ENCODE peak calls at places on chromosome 7, in ten cellular contexts. U is H1, L is transverse colon, T is right lobe of liver, K is ovary, S is A549, B is stomach, Q is IMR-90, A is spleen, F is endothelial cell of umbilical vein. R is an unnamed sample.
A peak's percentile ranks its signal among the peaks of the same experiment; 100 is the strongest.

GRCh38 chr7:1922870-1923236 is 252.8 kb downstream of the ELFN1 start:
- DNase-seq in U (no peak), L (no peak), T (no peak), K (no peak), S (no peak), B (no peak), Q (no peak), A (no peak), F (no peak), R (no peak)

GRCh38 chr7:135964254-135964653 is 12.9 kb downstream of the MTPN start:
- DNase-seq in U (no peak), L (no peak), T (no peak), K (no peak), S (no peak), B (no peak), Q (peak; percentile 7), A (no peak), F (no peak), R (no peak)

GRCh38 chr7:41336455-41336952 is 366.4 kb downstream of the INHBA start:
- DNase-seq in U (no peak), L (no peak), T (no peak), K (no peak), S (no peak), B (no peak), Q (no peak), A (no peak), F (no peak), R (no peak)

GRCh38 chr7:73901231-73901822 is 40.4 kb downstream of the TMEM270 start:
- DNase-seq in U (no peak), L (no peak), T (no peak), K (no peak), S (no peak), B (no peak), Q (no peak), A (peak; percentile 46), F (no peak), R (no peak)

GRCh38 chr7:120996333-120996982 is 7.9 kb downstream of the CPED1 start:
- DNase-seq in U (no peak), L (peak; percentile 78), T (peak; percentile 74), K (peak; percentile 31), S (no peak), B (peak; percentile 75), Q (peak; percentile 91), A (no peak), F (peak; percentile 85), R (peak; percentile 85)

GRCh38 chr7:18064242-18064838 is 36.7 kb upstream of the PRPS1L1 start:
- DNase-seq in U (no peak), L (peak; percentile 41), T (no peak), K (no peak), S (no peak), B (no peak), Q (no peak), A (no peak), F (peak; percentile 6), R (no peak)

GRCh38 chr7:92255308-92255707 is 9.5 kb downstream of the ANKIB1 start:
- DNase-seq in U (no peak), L (no peak), T (no peak), K (no peak), S (no peak), B (no peak), Q (peak; percentile 93), A (no peak), F (no peak), R (no peak)

GRCh38 chr7:40470111-40470736 is 335.4 kb downstream of the SUGCT start:
- DNase-seq in U (no peak), L (no peak), T (peak; percentile 62), K (no peak), S (no peak), B (no peak), Q (peak; percentile 65), A (no peak), F (no peak), R (no peak)

GRCh38 chr7:103989785-103990775 is 622 bp upstream of the RELN start:
- DNase-seq in U (no peak), L (no peak), T (peak; percentile 49), K (no peak), S (peak; percentile 3), B (no peak), Q (peak; percentile 47), A (no peak), F (peak; percentile 45), R (no peak)

GRCh38 chr7:113810108-113810748 is 108.6 kb downstream of the PPP1R3A start:
- DNase-seq in U (no peak), L (no peak), T (no peak), K (no peak), S (no peak), B (no peak), Q (no peak), A (no peak), F (peak; percentile 13), R (no peak)

GRCh38 chr7:15906436-15906835 is 220.0 kb upstream of the MEOX2 start:
- DNase-seq in U (no peak), L (no peak), T (no peak), K (no peak), S (no peak), B (no peak), Q (no peak), A (no peak), F (no peak), R (no peak)

GRCh38 chr7:99374121-99375064 is at the start of gene ARPC1B:
- DNase-seq in U (no peak), L (peak; percentile 88), T (peak; percentile 90), K (peak; percentile 78), S (peak; percentile 91), B (peak; percentile 87), Q (peak; percentile 51), A (peak; percentile 98), F (peak; percentile 60), R (peak; percentile 57)
- TF ChIP-seq POLR2A in U (no peak), L (peak; percentile 78), T (peak; percentile 73), K (no peak), S (peak; percentile 86), B (no peak), Q (peak; percentile 54), A (peak; percentile 66), F (peak; percentile 85), R (no peak)

DNA sequence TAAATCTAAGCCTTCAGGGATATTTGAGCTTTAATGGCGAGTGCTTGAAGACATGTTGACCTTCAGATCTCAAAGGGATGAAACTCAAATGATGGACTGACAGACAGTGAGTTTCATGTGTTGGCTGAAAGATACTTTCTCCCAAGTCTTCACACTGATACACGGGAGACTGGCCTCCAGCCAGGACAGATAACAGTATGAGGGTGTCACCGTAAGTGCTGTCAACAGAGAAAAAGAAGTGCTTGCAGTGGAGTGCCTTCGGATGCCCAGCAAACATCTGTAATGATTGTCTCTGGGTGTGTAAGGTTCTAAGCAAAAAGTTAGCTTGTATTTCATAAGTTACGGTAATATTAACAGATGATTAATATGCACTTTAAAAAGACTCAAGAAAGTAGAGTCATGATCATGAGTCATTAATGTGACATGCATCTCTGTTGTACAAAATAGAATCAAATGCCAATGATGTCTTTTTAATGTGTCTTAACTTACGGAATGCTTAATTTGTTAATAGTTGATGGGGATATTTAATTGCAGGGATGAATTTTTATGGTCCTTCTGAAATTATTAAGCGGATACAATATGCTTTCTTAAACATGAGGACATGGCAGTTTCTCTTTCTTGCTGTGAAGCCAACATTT is 292.3 kb downstream of the GALNT17 start:
- DNase-seq in U (no peak), L (no peak), T (no peak), K (no peak), S (no peak), B (no peak), Q (no peak), A (no peak), F (no peak), R (no peak)
- H3K4me3 ChIP-seq in U (no peak overlapping the region), L (no peak overlapping the region), T (no peak overlapping the region), K (no peak overlapping the region), S (no peak overlapping the region), B (no peak overlapping the region), Q (no peak overlapping the region), A (no peak overlapping the region), F (no peak overlapping the region), R (no peak overlapping the region)

DNA sequence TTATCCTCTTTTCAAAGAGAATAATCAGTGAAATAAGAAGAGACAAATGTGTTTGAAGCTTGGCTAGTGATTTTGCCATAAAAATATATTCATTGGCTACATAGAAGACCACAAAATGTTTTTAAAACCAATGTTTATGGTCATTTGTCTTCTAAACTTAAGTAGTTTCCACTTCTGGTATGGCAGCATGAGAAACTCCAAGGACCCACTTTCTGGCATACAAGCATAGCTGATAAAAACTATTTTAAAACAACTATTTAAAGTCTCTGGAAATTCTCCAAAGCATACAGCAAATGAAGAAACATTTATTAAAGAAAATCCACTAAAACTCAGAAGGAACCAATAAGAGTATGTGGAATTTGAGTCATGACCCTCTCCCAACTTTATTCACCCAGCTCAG is 89.2 kb upstream of the TOMM7 start:
- DNase-seq in U (no peak), L (no peak), T (no peak), K (no peak), S (no peak), B (no peak), Q (peak; percentile 29), A (no peak), F (no peak), R (no peak)
- TF ChIP-seq CTCF in U (no peak), L (no peak), T (no peak), K (no peak), S (no peak), B (no peak), Q (no peak), A (no peak), F (no peak), R (no peak)

DNA sequence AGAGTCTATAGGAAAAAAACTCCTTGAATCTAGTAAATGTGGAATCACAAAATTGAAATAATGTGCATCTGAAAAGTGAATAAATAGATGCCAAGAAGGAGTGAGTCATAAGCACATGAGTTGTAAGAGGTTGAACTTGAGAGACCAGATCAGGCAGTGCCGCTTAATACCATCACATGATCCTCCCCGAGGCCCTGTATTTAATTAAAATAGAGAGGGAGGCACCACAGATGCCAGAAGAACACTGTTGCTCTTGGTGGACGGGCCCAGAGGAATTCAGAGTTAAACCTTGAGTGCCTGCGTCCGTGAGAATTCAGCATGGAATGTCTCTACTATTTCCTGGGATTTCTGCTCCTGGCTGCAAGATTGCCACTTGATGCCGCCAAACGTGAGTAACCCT is at the start of gene GPNMB:
- DNase-seq in U (no peak), L (peak; percentile 17), T (no peak), K (no peak), S (no peak), B (no peak), Q (peak; percentile 58), A (no peak), F (no peak), R (peak; percentile 92)
- TF ChIP-seq POLR2A in U (no peak), L (peak; percentile 58), T (peak; percentile 55), K (no peak), S (no peak), B (no peak), Q (no peak), A (no peak), F (no peak), R (peak; percentile 50)